ENCODE peak calls at places on chromosomes 3 and 15, in four cellular contexts. Q, Y, E and A are unnamed samples.
A peak's percentile ranks its signal among the peaks of the same experiment; 100 is the strongest.

GRCh38 chr3:99842826-99843589 is 25.3 kb downstream of the CMSS1 start:
- DNase-seq in E (no peak), Q (no peak), Y (no peak), A (no peak)

GRCh38 chr3:133988631-133989161 is 41.0 kb downstream of the SLCO2A1 start:
- DNase-seq in E (no peak), Q (no peak), Y (no peak), A (no peak)

GRCh38 chr3:194906229-194906629 is 220.5 kb downstream of the FAM43A start:
- DNase-seq in E (no peak), Q (no peak), Y (no peak), A (no peak)

GRCh38 chr3:46271910-46272309 is 29.6 kb downstream of the CCR3 start:
- DNase-seq in E (no peak), Q (no peak), Y (no peak), A (no peak)

GRCh38 chr3:113804701-113805100 is 33.9 kb upstream of the GRAMD1C start:
- DNase-seq in Q (no peak), E (no peak), Y (no peak), A (no peak)

GRCh38 chr3:82783188-82783587 is 1021.7 kb upstream of the GBE1 start:
- DNase-seq in E (no peak), Q (no peak), Y (no peak), A (no peak)

GRCh38 chr3:175150812-175151411 is 291.8 kb downstream of the NAALADL2 start:
- DNase-seq in Y (no peak), E (no peak), Q (no peak), A (no peak)

GRCh38 chr3:7392206-7392605 is 531.3 kb downstream of the GRM7 start:
- DNase-seq in Q (no peak), Y (no peak), E (no peak), A (no peak)

GRCh38 chr3:67609709-67610108 is 44.7 kb downstream of the SUCLG2 start:
- DNase-seq in Y (no peak), Q (no peak), E (no peak), A (no peak)

GRCh38 chr3:180633722-180634121 is 31.8 kb downstream of the TTC14 start:
- DNase-seq in Y (no peak), Q (no peak), E (no peak), A (no peak)

GRCh38 chr3:94234177-94234788 is 171.4 kb downstream of the NSUN3 start:
- DNase-seq in E (peak; percentile 17), Y (no peak), Q (no peak), A (no peak)

GRCh38 chr15:65101418-65101890 is 13.5 kb downstream of the UBAP1L start:
- DNase-seq in E (peak; percentile 39), Y (no peak), Q (peak; percentile 66), A (no peak)

GRCh38 chr3:111649180-111649579 is 54.0 kb upstream of the ZBED2 start:
- DNase-seq in Y (no peak), Q (no peak), E (no peak), A (no peak)

GRCh38 chr15:60155661-60156060 is 151.6 kb downstream of the FOXB1 start:
- DNase-seq in Q (no peak), E (no peak), Y (no peak), A (no peak)

GRCh38 chr3:71728632-71729342 is 3.6 kb upstream of the EIF4E3 start:
- DNase-seq in E (no peak), Y (no peak), Q (no peak), A (no peak)

DNA sequence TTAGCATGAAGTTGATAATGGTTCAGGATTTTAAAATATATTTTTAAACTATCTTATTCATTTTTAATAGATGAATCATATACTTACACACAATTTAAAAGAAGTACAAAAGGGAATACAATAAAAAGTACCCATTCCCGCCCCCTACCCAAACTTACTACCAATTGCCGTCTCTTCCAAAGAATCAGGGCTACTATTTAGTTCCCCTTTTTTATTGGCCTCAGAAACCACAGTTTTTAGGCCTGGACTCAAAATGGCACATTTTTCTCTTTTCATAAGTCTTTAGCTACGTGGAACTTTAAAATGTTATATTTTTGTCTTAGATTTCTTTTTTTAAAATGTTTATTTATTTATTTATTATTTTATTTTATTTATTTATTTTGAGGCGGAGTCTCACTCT is 18.0 kb downstream of the LRRK1 start:
- DNase-seq in Q (no peak), E (no peak), Y (no peak), A (no peak)
- H3K36me3 ChIP-seq in Q (no peaks in the 10 kb centered on the region), E (no peaks in the 10 kb centered on the region), Y (no peaks in the 10 kb centered on the region), A (peaks cover under 1% of the 10 kb centered on the region)

GRCh38 chr3:190225186-190225692 is 97.0 kb downstream of the CLDN1 start:
- DNase-seq in Y (no peak), Q (no peak), E (no peak), A (no peak)
- H3K36me3 ChIP-seq in Y (no peaks in the 10 kb centered on the region), Q (no peaks in the 10 kb centered on the region), E (no peaks in the 10 kb centered on the region), A (no peaks in the 10 kb centered on the region)

GRCh38 chr3:40386213-40386612 is 771 bp upstream of the ENTPD3 start:
- DNase-seq in Y (no peak), Q (no peak), E (no peak), A (no peak)

GRCh38 chr3:40382617-40382979 is 4.4 kb upstream of the ENTPD3 start:
- DNase-seq in E (no peak), Y (no peak), Q (no peak), A (no peak)

GRCh38 chr3:40387001-40387894 is at the start of gene ENTPD3:
- DNase-seq in Q (no peak), E (peak; percentile 73), Y (peak; percentile 74), A (no peak)

GRCh38 chr3:40381904-40382616 is 4.9 kb upstream of the ENTPD3 start:
- DNase-seq in E (no peak), Q (no peak), Y (no peak), A (no peak)

DNA sequence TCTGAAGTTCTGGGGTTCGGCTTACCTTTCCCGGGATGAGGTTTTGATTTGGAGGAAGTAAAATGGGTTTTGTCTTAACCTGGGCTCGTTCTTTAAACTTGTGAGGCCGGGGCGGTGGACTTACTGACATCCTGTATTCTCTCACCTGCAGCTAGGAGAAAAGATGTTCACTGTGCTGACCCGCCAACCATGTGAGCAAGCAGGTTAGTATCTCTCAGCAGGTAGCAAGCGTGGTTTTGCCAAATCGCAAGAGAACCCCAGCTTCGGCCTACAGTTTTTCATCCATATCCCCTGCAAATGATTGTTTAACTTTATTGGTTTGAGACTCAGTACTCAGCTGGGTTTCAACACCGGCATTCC is 891 bp downstream of the ENTPD3 start:
- DNase-seq in Y (no peak), E (no peak), Q (no peak), A (no peak)
- H3K36me3 ChIP-seq in Y (no peaks in the 10 kb centered on the region), E (no peaks in the 10 kb centered on the region), Q (no peaks in the 10 kb centered on the region), A (no peaks in the 10 kb centered on the region)

DNA sequence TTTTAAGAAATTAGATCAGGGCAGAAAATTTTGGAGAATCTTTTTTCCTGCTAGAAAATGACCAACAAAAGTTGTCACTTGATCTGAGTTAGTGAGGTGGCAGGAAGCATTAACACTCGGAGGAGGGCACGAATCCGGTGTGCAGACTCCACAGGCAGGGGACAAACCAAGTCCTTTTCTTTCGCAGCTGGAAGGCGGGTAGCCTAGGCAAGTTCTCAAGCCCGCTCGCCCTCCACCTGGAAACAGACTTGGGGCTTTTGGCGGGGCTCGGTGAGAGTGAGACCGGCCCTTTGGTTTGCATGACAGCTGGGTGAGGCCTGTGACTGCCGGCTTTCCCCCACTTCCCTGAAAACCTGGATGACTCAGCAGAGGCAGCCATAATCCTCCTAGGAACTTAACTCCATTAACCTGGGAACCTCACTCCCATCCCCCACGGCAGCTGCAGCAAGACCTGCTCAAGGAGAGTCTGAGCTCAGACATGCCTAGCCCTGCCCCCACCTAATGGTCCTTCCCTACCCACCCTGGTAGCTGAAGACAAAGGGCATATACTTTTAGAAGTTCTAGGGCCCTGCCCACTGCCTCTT is 134.8 kb downstream of the MFSD1 start:
- DNase-seq in E (no peak), Q (no peak), Y (no peak), A (no peak)
- H3K36me3 ChIP-seq in E (no peaks in the 10 kb centered on the region), Q (no peaks in the 10 kb centered on the region), Y (no peaks in the 10 kb centered on the region), A (no peaks in the 10 kb centered on the region)

DNA sequence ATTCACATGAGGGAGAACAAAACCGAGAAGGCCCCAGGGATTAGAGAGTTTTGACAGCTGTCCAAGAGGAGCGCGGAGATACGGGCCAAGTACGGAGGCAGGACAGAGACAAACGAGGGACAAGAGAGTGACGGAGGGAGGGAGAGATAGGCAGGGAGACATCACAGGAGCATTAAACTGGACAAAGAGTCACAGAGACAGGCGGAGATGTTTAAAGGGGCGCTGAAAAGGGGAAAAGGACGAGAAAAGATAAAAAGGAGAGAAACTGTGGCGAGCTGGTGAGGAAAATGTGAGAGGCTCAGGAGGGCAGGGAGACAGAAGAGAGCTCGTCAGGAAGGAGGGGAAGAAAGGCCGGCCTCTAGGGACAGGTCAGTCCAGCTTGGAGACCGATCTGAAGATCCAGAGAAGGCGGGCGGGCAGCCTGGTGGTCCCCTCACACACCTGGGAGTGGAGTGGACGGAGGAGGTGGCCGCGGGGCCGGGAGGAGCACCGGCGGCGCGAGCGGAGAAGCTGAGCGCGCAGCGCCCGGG is 40.5 kb upstream of the ROPN1 start:
- DNase-seq in Y (peak; percentile 53), Q (peak; percentile 78), E (peak; percentile 23), A (no peak)
- H3K36me3 ChIP-seq in Y (no peaks in the 10 kb centered on the region), Q (no peaks in the 10 kb centered on the region), E (no peaks in the 10 kb centered on the region), A (no peaks in the 10 kb centered on the region)

DNA sequence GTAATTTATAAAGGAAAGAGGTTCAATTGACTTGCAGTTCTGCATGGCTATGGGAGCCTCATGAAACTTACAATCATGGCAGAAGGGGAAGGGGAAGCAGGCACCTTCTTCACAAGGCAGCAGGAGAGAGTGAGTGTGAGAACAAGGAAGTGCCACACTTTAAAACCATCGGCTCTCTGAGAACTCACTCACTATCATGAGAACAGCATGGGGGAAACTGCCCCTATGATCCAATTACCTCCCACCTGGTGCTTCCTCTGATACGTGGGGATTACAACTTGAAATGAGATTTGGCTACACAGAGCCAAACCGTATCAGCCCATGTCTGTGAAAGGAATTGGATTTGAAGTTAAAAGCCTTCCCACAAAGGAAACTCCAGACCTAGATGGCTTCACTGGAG is 39.1 kb downstream of the TKT start:
- DNase-seq in Y (no peak), Q (no peak), E (no peak), A (no peak)
- H3K36me3 ChIP-seq in Y (no peaks in the 10 kb centered on the region), Q (no peaks in the 10 kb centered on the region), E (no peaks in the 10 kb centered on the region), A (no peaks in the 10 kb centered on the region)

GRCh38 chr3:196344663-196345062 is 6.5 kb upstream of the TM4SF19 start:
- DNase-seq in Q (no peak), Y (no peak), E (no peak), A (no peak)
- H3K36me3 ChIP-seq in Q (peaks cover 9% of the 10 kb centered on the region), Y (no peaks in the 10 kb centered on the region), E (no peaks in the 10 kb centered on the region), A (peaks cover 22% of the 10 kb centered on the region)

GRCh38 chr3:128060473-128061381 is 8.5 kb downstream of the SEC61A1 start:
- DNase-seq in E (no peak), Y (no peak), Q (no peak), A (no peak)
- H3K36me3 ChIP-seq in E (peaks cover 57% of the 10 kb centered on the region), Y (peaks cover 46% of the 10 kb centered on the region), Q (peaks cover 100% of the 10 kb centered on the region), A (peaks cover 100% of the 10 kb centered on the region)

GRCh38 chr3:64916937-64917336 is 229.1 kb upstream of the ADAMTS9 start:
- DNase-seq in E (no peak), Q (no peak), Y (no peak), A (no peak)
- H3K36me3 ChIP-seq in E (no peaks in the 10 kb centered on the region), Q (no peaks in the 10 kb centered on the region), Y (no peaks in the 10 kb centered on the region), A (no peaks in the 10 kb centered on the region)